ENCODE peak calls at places on chromosomes 11 and 22, in eight cellular contexts. One of them, this sample, is unnamed.

GRCh38 chr11:66289548-66290331 is 797 bp upstream of the YIF1A start:
- DNase-seq in type B pancreatic cell: peak; percentile 90
- DNase-seq in fibroblast of mammary gland: no peak
- DNase-seq in CD8-positive, alpha-beta T cell: no peak
- DNase-seq in chondrocyte: no peak
- DNase-seq in left ventricle myocardium inferior: peak; percentile 65
- DNase-seq in neural progenitor cell: peak; percentile 92
- DNase-seq in epithelial cell of esophagus: no peak
- DNase-seq in this sample: peak; percentile 81

GRCh38 chr11:130671801-130672700 is 223.6 kb downstream of the ADAMTS15 start:
- DNase-seq in type B pancreatic cell: no peak
- DNase-seq in fibroblast of mammary gland: peak; percentile 89
- DNase-seq in CD8-positive, alpha-beta T cell: no peak
- DNase-seq in chondrocyte: no peak
- DNase-seq in left ventricle myocardium inferior: peak; percentile 69
- DNase-seq in neural progenitor cell: peak; percentile 51
- DNase-seq in epithelial cell of esophagus: peak; percentile 60
- DNase-seq in this sample: peak; percentile 63

GRCh38 chr11:44179173-44179572 is 83.7 kb downstream of the EXT2 start:
- DNase-seq in type B pancreatic cell: no peak
- DNase-seq in fibroblast of mammary gland: peak; percentile 50
- DNase-seq in CD8-positive, alpha-beta T cell: no peak
- DNase-seq in chondrocyte: no peak
- DNase-seq in left ventricle myocardium inferior: no peak
- DNase-seq in neural progenitor cell: no peak
- DNase-seq in epithelial cell of esophagus: no peak
- DNase-seq in this sample: no peak

GRCh38 chr11:120137187-120137610 is 714 bp downstream of the TRIM29 start:
- DNase-seq in type B pancreatic cell: peak; percentile 67
- DNase-seq in fibroblast of mammary gland: no peak
- DNase-seq in CD8-positive, alpha-beta T cell: peak; percentile 43
- DNase-seq in chondrocyte: no peak
- DNase-seq in left ventricle myocardium inferior: no peak
- DNase-seq in neural progenitor cell: no peak
- DNase-seq in epithelial cell of esophagus: no peak
- DNase-seq in this sample: peak; percentile 34

GRCh38 chr11:111846640-111847039 is 24.7 kb downstream of the ALG9 start:
- DNase-seq in type B pancreatic cell: no peak
- DNase-seq in fibroblast of mammary gland: peak; percentile 82
- DNase-seq in CD8-positive, alpha-beta T cell: no peak
- DNase-seq in chondrocyte: no peak
- DNase-seq in left ventricle myocardium inferior: no peak
- DNase-seq in neural progenitor cell: no peak
- DNase-seq in epithelial cell of esophagus: peak; percentile 8
- DNase-seq in this sample: no peak

GRCh38 chr11:111231836-111232235 is 13.7 kb upstream of the POU2AF2 start:
- DNase-seq in type B pancreatic cell: no peak
- DNase-seq in fibroblast of mammary gland: peak; percentile 6
- DNase-seq in CD8-positive, alpha-beta T cell: no peak
- DNase-seq in chondrocyte: no peak
- DNase-seq in left ventricle myocardium inferior: no peak
- DNase-seq in neural progenitor cell: no peak
- DNase-seq in epithelial cell of esophagus: no peak
- DNase-seq in this sample: no peak

GRCh38 chr22:37192741-37193140 is 4.7 kb upstream of the C1QTNF6 start:
- DNase-seq in type B pancreatic cell: no peak
- DNase-seq in fibroblast of mammary gland: no peak
- DNase-seq in CD8-positive, alpha-beta T cell: no peak
- DNase-seq in chondrocyte: no peak
- DNase-seq in left ventricle myocardium inferior: no peak
- DNase-seq in neural progenitor cell: no peak
- DNase-seq in epithelial cell of esophagus: no peak
- DNase-seq in this sample: no peak

GRCh38 chr11:104256525-104256924 is 92.6 kb upstream of the PDGFD start:
- DNase-seq in type B pancreatic cell: no peak
- DNase-seq in fibroblast of mammary gland: peak; percentile 6
- DNase-seq in CD8-positive, alpha-beta T cell: no peak
- DNase-seq in chondrocyte: no peak
- DNase-seq in left ventricle myocardium inferior: no peak
- DNase-seq in neural progenitor cell: no peak
- DNase-seq in epithelial cell of esophagus: peak; percentile 24
- DNase-seq in this sample: no peak

GRCh38 chr11:14320020-14320419 is 39.0 kb downstream of the RRAS2 start:
- DNase-seq in type B pancreatic cell: no peak
- DNase-seq in fibroblast of mammary gland: peak; percentile 57
- DNase-seq in CD8-positive, alpha-beta T cell: peak; percentile 62
- DNase-seq in chondrocyte: no peak
- DNase-seq in left ventricle myocardium inferior: no peak
- DNase-seq in neural progenitor cell: no peak
- DNase-seq in epithelial cell of esophagus: no peak
- DNase-seq in this sample: no peak

GRCh38 chr22:37288521-37288920 is 6.2 kb downstream of the CYTH4 start:
- DNase-seq in type B pancreatic cell: no peak
- DNase-seq in fibroblast of mammary gland: no peak
- DNase-seq in CD8-positive, alpha-beta T cell: no peak
- DNase-seq in chondrocyte: no peak
- DNase-seq in left ventricle myocardium inferior: no peak
- DNase-seq in neural progenitor cell: no peak
- DNase-seq in epithelial cell of esophagus: no peak
- DNase-seq in this sample: no peak

GRCh38 chr11:64767344-64768299 is 7.8 kb upstream of the PYGM start:
- DNase-seq in type B pancreatic cell: no peak
- DNase-seq in fibroblast of mammary gland: peak; percentile 70
- DNase-seq in CD8-positive, alpha-beta T cell: peak; percentile 90
- DNase-seq in chondrocyte: peak; percentile 87
- DNase-seq in left ventricle myocardium inferior: peak; percentile 63
- DNase-seq in neural progenitor cell: peak; percentile 84
- DNase-seq in epithelial cell of esophagus: peak; percentile 75
- DNase-seq in this sample: no peak

GRCh38 chr11:79421820-79422219 is 19.0 kb downstream of the TENM4 start:
- DNase-seq in type B pancreatic cell: no peak
- DNase-seq in fibroblast of mammary gland: no peak
- DNase-seq in CD8-positive, alpha-beta T cell: no peak
- DNase-seq in chondrocyte: no peak
- DNase-seq in left ventricle myocardium inferior: no peak
- DNase-seq in neural progenitor cell: no peak
- DNase-seq in epithelial cell of esophagus: no peak
- DNase-seq in this sample: no peak

GRCh38 chr11:34075178-34075820 is 23.8 kb downstream of the CAPRIN1 start:
- DNase-seq in type B pancreatic cell: no peak
- DNase-seq in fibroblast of mammary gland: peak; percentile 67
- DNase-seq in CD8-positive, alpha-beta T cell: no peak
- DNase-seq in chondrocyte: no peak
- DNase-seq in left ventricle myocardium inferior: no peak
- DNase-seq in neural progenitor cell: no peak
- DNase-seq in epithelial cell of esophagus: peak; percentile 35
- DNase-seq in this sample: no peak

GRCh38 chr11:27401280-27401679 is 38.3 kb upstream of the CCDC34 start:
- DNase-seq in type B pancreatic cell: no peak
- DNase-seq in fibroblast of mammary gland: no peak
- DNase-seq in CD8-positive, alpha-beta T cell: no peak
- DNase-seq in chondrocyte: no peak
- DNase-seq in left ventricle myocardium inferior: no peak
- DNase-seq in neural progenitor cell: no peak
- DNase-seq in epithelial cell of esophagus: peak; percentile 67
- DNase-seq in this sample: no peak

GRCh38 chr11:43819926-43820325 is 60.7 kb upstream of the ALKBH3 start:
- DNase-seq in type B pancreatic cell: no peak
- DNase-seq in fibroblast of mammary gland: no peak
- DNase-seq in CD8-positive, alpha-beta T cell: no peak
- DNase-seq in chondrocyte: no peak
- DNase-seq in left ventricle myocardium inferior: no peak
- DNase-seq in neural progenitor cell: no peak
- DNase-seq in epithelial cell of esophagus: peak; percentile 82
- DNase-seq in this sample: no peak

GRCh38 chr11:20353829-20354434 is 9.6 kb upstream of the HTATIP2 start:
- DNase-seq in type B pancreatic cell: no peak
- DNase-seq in fibroblast of mammary gland: peak; percentile 57
- DNase-seq in CD8-positive, alpha-beta T cell: no peak
- DNase-seq in chondrocyte: no peak
- DNase-seq in left ventricle myocardium inferior: no peak
- DNase-seq in neural progenitor cell: peak; percentile 75
- DNase-seq in epithelial cell of esophagus: peak; percentile 60
- DNase-seq in this sample: peak; percentile 56

GRCh38 chr11:124749920-124750319 is 2.1 kb downstream of the VSIG2 start:
- DNase-seq in type B pancreatic cell: no peak
- DNase-seq in fibroblast of mammary gland: no peak
- DNase-seq in CD8-positive, alpha-beta T cell: no peak
- DNase-seq in chondrocyte: no peak
- DNase-seq in left ventricle myocardium inferior: no peak
- DNase-seq in neural progenitor cell: no peak
- DNase-seq in epithelial cell of esophagus: no peak
- DNase-seq in this sample: no peak

GRCh38 chr11:33616552-33616951 is 84.1 kb downstream of the C11orf91 start:
- DNase-seq in type B pancreatic cell: no peak
- DNase-seq in fibroblast of mammary gland: no peak
- DNase-seq in CD8-positive, alpha-beta T cell: no peak
- DNase-seq in chondrocyte: no peak
- DNase-seq in left ventricle myocardium inferior: no peak
- DNase-seq in neural progenitor cell: no peak
- DNase-seq in epithelial cell of esophagus: peak; percentile 69
- DNase-seq in this sample: no peak

GRCh38 chr11:71964641-71965040 is 34.1 kb upstream of the IL18BP start:
- DNase-seq in type B pancreatic cell: no peak
- DNase-seq in fibroblast of mammary gland: no peak
- DNase-seq in CD8-positive, alpha-beta T cell: no peak
- DNase-seq in chondrocyte: no peak
- DNase-seq in left ventricle myocardium inferior: no peak
- DNase-seq in neural progenitor cell: no peak
- DNase-seq in epithelial cell of esophagus: no peak
- DNase-seq in this sample: no peak

GRCh38 chr22:21628386-21629261 is 1.2 kb downstream of the YDJC start:
- DNase-seq in type B pancreatic cell: no peak
- DNase-seq in fibroblast of mammary gland: no peak
- DNase-seq in CD8-positive, alpha-beta T cell: no peak
- DNase-seq in chondrocyte: no peak
- DNase-seq in left ventricle myocardium inferior: no peak
- DNase-seq in neural progenitor cell: no peak
- DNase-seq in epithelial cell of esophagus: no peak
- DNase-seq in this sample: no peak

GRCh38 chr22:23306438-23306921 is 126.2 kb downstream of the BCR start:
- DNase-seq in type B pancreatic cell: peak; percentile 66
- DNase-seq in fibroblast of mammary gland: peak; percentile 63
- DNase-seq in CD8-positive, alpha-beta T cell: no peak
- DNase-seq in chondrocyte: no peak
- DNase-seq in left ventricle myocardium inferior: no peak
- DNase-seq in neural progenitor cell: no peak
- DNase-seq in epithelial cell of esophagus: peak; percentile 69
- DNase-seq in this sample: no peak

GRCh38 chr11:77656362-77656761 is 18.8 kb upstream of the CLNS1A start:
- DNase-seq in type B pancreatic cell: no peak
- DNase-seq in fibroblast of mammary gland: no peak
- DNase-seq in CD8-positive, alpha-beta T cell: no peak
- DNase-seq in chondrocyte: no peak
- DNase-seq in left ventricle myocardium inferior: no peak
- DNase-seq in neural progenitor cell: no peak
- DNase-seq in epithelial cell of esophagus: no peak
- DNase-seq in this sample: no peak

GRCh38 chr11:130528862-130529261 is 80.4 kb downstream of the ADAMTS15 start:
- DNase-seq in type B pancreatic cell: no peak
- DNase-seq in fibroblast of mammary gland: no peak
- DNase-seq in CD8-positive, alpha-beta T cell: no peak
- DNase-seq in chondrocyte: no peak
- DNase-seq in left ventricle myocardium inferior: no peak
- DNase-seq in neural progenitor cell: no peak
- DNase-seq in epithelial cell of esophagus: no peak
- DNase-seq in this sample: no peak

GRCh38 chr11:65013130-65013691 is 749 bp upstream of the ARL2 start:
- DNase-seq in type B pancreatic cell: peak; percentile 88
- DNase-seq in fibroblast of mammary gland: peak; percentile 82
- DNase-seq in CD8-positive, alpha-beta T cell: peak; percentile 92
- DNase-seq in chondrocyte: no peak
- DNase-seq in left ventricle myocardium inferior: no peak
- DNase-seq in neural progenitor cell: no peak
- DNase-seq in epithelial cell of esophagus: peak; percentile 88
- DNase-seq in this sample: peak; percentile 71

GRCh38 chr11:113675003-113675471 is 31.1 kb downstream of the TMPRSS5 start:
- DNase-seq in type B pancreatic cell: no peak
- DNase-seq in fibroblast of mammary gland: peak; percentile 97
- DNase-seq in CD8-positive, alpha-beta T cell: no peak
- DNase-seq in chondrocyte: no peak
- DNase-seq in left ventricle myocardium inferior: no peak
- DNase-seq in neural progenitor cell: no peak
- DNase-seq in epithelial cell of esophagus: peak; percentile 54
- DNase-seq in this sample: no peak

GRCh38 chr11:128190312-128190711 is 397.0 kb downstream of the ETS1 start:
- DNase-seq in type B pancreatic cell: no peak
- DNase-seq in fibroblast of mammary gland: no peak
- DNase-seq in CD8-positive, alpha-beta T cell: peak; percentile 55
- DNase-seq in chondrocyte: no peak
- DNase-seq in left ventricle myocardium inferior: no peak
- DNase-seq in neural progenitor cell: no peak
- DNase-seq in epithelial cell of esophagus: no peak
- DNase-seq in this sample: no peak

GRCh38 chr11:65316979-65317786 is 2.5 kb downstream of the CDC42EP2 start:
- DNase-seq in type B pancreatic cell: no peak
- DNase-seq in fibroblast of mammary gland: peak; percentile 84
- DNase-seq in CD8-positive, alpha-beta T cell: no peak
- DNase-seq in chondrocyte: no peak
- DNase-seq in left ventricle myocardium inferior: peak; percentile 85
- DNase-seq in neural progenitor cell: peak; percentile 69
- DNase-seq in epithelial cell of esophagus: peak; percentile 86
- DNase-seq in this sample: no peak

GRCh38 chr11:9265211-9266131 is at the start of gene DENND5A:
- DNase-seq in type B pancreatic cell: peak; percentile 82
- DNase-seq in fibroblast of mammary gland: peak; percentile 74
- DNase-seq in CD8-positive, alpha-beta T cell: peak; percentile 72
- DNase-seq in chondrocyte: peak; percentile 88
- DNase-seq in left ventricle myocardium inferior: peak; percentile 88
- DNase-seq in neural progenitor cell: peak; percentile 96
- DNase-seq in epithelial cell of esophagus: peak; percentile 74
- DNase-seq in this sample: peak; percentile 77
- TF ChIP-seq CTCF in type B pancreatic cell: no peak
- TF ChIP-seq CTCF in fibroblast of mammary gland: no peak
- TF ChIP-seq CTCF in CD8-positive, alpha-beta T cell: no peak
- TF ChIP-seq CTCF in chondrocyte: no peak
- TF ChIP-seq CTCF in left ventricle myocardium inferior: no peak
- TF ChIP-seq CTCF in neural progenitor cell: no peak
- TF ChIP-seq CTCF in epithelial cell of esophagus: no peak
- TF ChIP-seq CTCF in this sample: no peak

GRCh38 chr11:69162505-69162904 is 6.8 kb downstream of the SMIM38 start:
- DNase-seq in type B pancreatic cell: no peak
- DNase-seq in fibroblast of mammary gland: no peak
- DNase-seq in CD8-positive, alpha-beta T cell: no peak
- DNase-seq in chondrocyte: no peak
- DNase-seq in left ventricle myocardium inferior: no peak
- DNase-seq in neural progenitor cell: no peak
- DNase-seq in epithelial cell of esophagus: no peak
- DNase-seq in this sample: no peak
- TF ChIP-seq CTCF in type B pancreatic cell: no peak
- TF ChIP-seq CTCF in fibroblast of mammary gland: no peak
- TF ChIP-seq CTCF in CD8-positive, alpha-beta T cell: no peak
- TF ChIP-seq CTCF in chondrocyte: no peak
- TF ChIP-seq CTCF in left ventricle myocardium inferior: no peak
- TF ChIP-seq CTCF in neural progenitor cell: no peak
- TF ChIP-seq CTCF in epithelial cell of esophagus: no peak
- TF ChIP-seq CTCF in this sample: no peak

GRCh38 chr22:17783773-17784480 is 9.7 kb upstream of the BID start:
- DNase-seq in type B pancreatic cell: no peak
- DNase-seq in fibroblast of mammary gland: no peak
- DNase-seq in CD8-positive, alpha-beta T cell: no peak
- DNase-seq in chondrocyte: no peak
- DNase-seq in left ventricle myocardium inferior: no peak
- DNase-seq in neural progenitor cell: no peak
- DNase-seq in epithelial cell of esophagus: no peak
- DNase-seq in this sample: no peak
- TF ChIP-seq CTCF in type B pancreatic cell: no peak
- TF ChIP-seq CTCF in fibroblast of mammary gland: no peak
- TF ChIP-seq CTCF in CD8-positive, alpha-beta T cell: no peak
- TF ChIP-seq CTCF in chondrocyte: no peak
- TF ChIP-seq CTCF in left ventricle myocardium inferior: no peak
- TF ChIP-seq CTCF in neural progenitor cell: no peak
- TF ChIP-seq CTCF in epithelial cell of esophagus: no peak
- TF ChIP-seq CTCF in this sample: no peak

GRCh38 chr11:68690671-68691401 is 6.5 kb downstream of the GAL start:
- DNase-seq in type B pancreatic cell: no peak
- DNase-seq in fibroblast of mammary gland: no peak
- DNase-seq in CD8-positive, alpha-beta T cell: peak; percentile 65
- DNase-seq in chondrocyte: no peak
- DNase-seq in left ventricle myocardium inferior: no peak
- DNase-seq in neural progenitor cell: no peak
- DNase-seq in epithelial cell of esophagus: no peak
- DNase-seq in this sample: no peak
- TF ChIP-seq CTCF in type B pancreatic cell: no peak
- TF ChIP-seq CTCF in fibroblast of mammary gland: peak; percentile 19
- TF ChIP-seq CTCF in CD8-positive, alpha-beta T cell: no peak
- TF ChIP-seq CTCF in chondrocyte: peak; percentile 43
- TF ChIP-seq CTCF in left ventricle myocardium inferior: no peak
- TF ChIP-seq CTCF in neural progenitor cell: peak; percentile 17
- TF ChIP-seq CTCF in epithelial cell of esophagus: peak; percentile 10
- TF ChIP-seq CTCF in this sample: no peak

This sample was measured in mesothelial cell of epicardium.